ENCODE peak calls at places on chromosome 1, in ten cellular contexts. U is EL; G is NCI-H226; O is HFF-Myc; E is stimulated activated CD4-positive, alpha-beta T cell treated with anti-CD3 and anti-CD28 coated beads, Interleukin-1b, Interleukin-23, amount 100 ng/mL, for 24 hours; J is caudate nucleus; P is progenitor cell of endocrine pancreas; D is GM13977; F is aorta; X is omental fat pad. I is an unnamed sample.

GRCh38 chr1:42742617-42743301 is 2.7 kb upstream of the CLDN19 start:
- DNase-seq in U (no peak), G (no peak), O (no peak), E (no peak), J (no peak), P (no peak), D (no peak), F (no peak), X (no peak), I (no peak)

GRCh38 chr1:6172549-6172948 is 7.6 kb downstream of the CHD5 start:
- DNase-seq in U (no peak), G (no peak), O (no peak), E (no peak), J (no peak), P (no peak), D (no peak), F (no peak), X (no peak), I (no peak)

GRCh38 chr1:108610073-108610472 is 50.2 kb downstream of the EEIG2 start:
- DNase-seq in U (no peak), G (no peak), O (no peak), E (no peak), J (no peak), P (no peak), D (no peak), F (no peak), X (no peak), I (peak)

GRCh38 chr1:74375376-74375775 is 137.0 kb downstream of the LRRC53 start:
- DNase-seq in U (no peak), G (no peak), O (no peak), E (no peak), J (no peak), P (no peak), D (no peak), F (no peak), X (no peak), I (no peak)

GRCh38 chr1:3001471-3002348 is 19.6 kb upstream of the ACTRT2 start:
- DNase-seq in U (no peak), G (no peak), O (no peak), E (no peak), J (no peak), P (no peak), D (no peak), F (no peak), X (no peak), I (no peak)

GRCh38 chr1:221887758-221888157 is 145.9 kb upstream of the DUSP10 start:
- DNase-seq in U (no peak), G (no peak), O (no peak), E (no peak), J (no peak), P (no peak), D (no peak), F (no peak), X (no peak), I (no peak)

GRCh38 chr1:223183268-223183862 is 40.3 kb upstream of the TLR5 start:
- DNase-seq in U (peak), G (no peak), O (no peak), E (no peak), J (no peak), P (no peak), D (no peak), F (no peak), X (no peak), I (no peak)

GRCh38 chr1:241733899-241734298 is 81.8 kb downstream of the WDR64 start:
- DNase-seq in U (no peak), G (no peak), O (no peak), E (no peak), J (no peak), P (no peak), D (no peak), F (no peak), X (no peak), I (no peak)

GRCh38 chr1:52632732-52633290 is at the start of gene SHISAL2A:
- DNase-seq in U (peak), G (no peak), O (no peak), E (no peak), J (no peak), P (peak), D (peak), F (peak), X (no peak), I (no peak)

I was measured in NCI-H2107.